ENCODE peak calls at places on chromosomes 4 and X, in five cellular contexts. I is SK-N-SH, W is K562, M is GM12878, H is HepG2. R is an unnamed sample.

GRCh38 chr4:123339507-123340380 is 56.9 kb upstream of the SPRY1 start:
- DNase-seq in H (no peak), W (no peak), I (no peak), M (no peak), R (no peak)

GRCh38 chr4:33883111-33883510 is 2361.2 kb downstream of the ARAP2 start:
- DNase-seq in W (no peak), I (no peak), M (no peak), H (no peak), R (no peak)

GRCh38 chrX:120380699-120381098 is 18.8 kb downstream of the ATP1B4 start:
- DNase-seq in H (peak; percentile 10), W (no peak), I (no peak), M (no peak), R (peak; percentile 29)

GRCh38 chr4:44522761-44523445 is 74.3 kb upstream of the KCTD8 start:
- DNase-seq in I (no peak), W (no peak), M (no peak), H (no peak), R (no peak)

GRCh38 chrX:135327299-135327698 is 18.0 kb downstream of the ETDC start:
- DNase-seq in W (no peak), I (no peak), H (no peak), M (no peak), R (no peak)

GRCh38 chrX:133415276-133416105 is at the start of gene GPC4:
- DNase-seq in M (no peak), H (no peak), I (peak; percentile 76), W (no peak), R (peak; percentile 57)

GRCh38 chrX:40651620-40652223 is 4.4 kb upstream of the CXorf38 start:
- DNase-seq in M (no peak), I (peak; percentile 48), H (peak; percentile 52), W (peak; percentile 16), R (peak; percentile 45)

GRCh38 chr4:2936773-2937145 is 26.4 kb downstream of the NOP14 start:
- DNase-seq in H (no peak), M (peak; percentile 53), W (no peak), I (no peak), R (no peak)

GRCh38 chr4:39120418-39120817 is 58.4 kb downstream of the KLHL5 start:
- DNase-seq in M (no peak), W (peak; percentile 11), H (no peak), I (no peak), R (no peak)

GRCh38 chr4:1242506-1243450 is 6.2 kb downstream of the CTBP1 start:
- DNase-seq in I (peak; percentile 14), H (no peak), M (no peak), W (no peak), R (no peak)

GRCh38 chrX:110847334-110847733 is 51.7 kb upstream of the CHRDL1 start:
- DNase-seq in W (peak; percentile 36), I (peak; percentile 54), M (peak; percentile 23), H (peak; percentile 32), R (peak; percentile 37)

GRCh38 chr4:113328514-113328913 is 279.1 kb downstream of the ANK2 start:
- DNase-seq in H (peak; percentile 15), W (peak; percentile 16), I (peak; percentile 28), M (no peak), R (no peak)

GRCh38 chrX:77527233-77528001 is 80.2 kb downstream of the FGF16 start:
- DNase-seq in H (no peak), W (peak; percentile 74), I (peak; percentile 77), M (no peak), R (no peak)

GRCh38 chr4:139660518-139661149 is 5.0 kb upstream of the MGST2 start:
- DNase-seq in I (no peak), W (no peak), H (peak; percentile 89), M (no peak), R (no peak)

GRCh38 chr4:187922274-187922673 is 73.3 kb upstream of the ZFP42 start:
- DNase-seq in W (no peak), H (no peak), I (no peak), M (no peak), R (no peak)

GRCh38 chr4:185115827-185116232 is 27.2 kb upstream of the SLC25A4 start:
- DNase-seq in W (peak; percentile 93), M (no peak), I (peak; percentile 86), H (peak; percentile 79), R (no peak)

GRCh38 chr4:118337954-118338353 is 14.8 kb downstream of the PRSS12 start:
- DNase-seq in W (no peak), H (no peak), I (no peak), M (no peak), R (no peak)

GRCh38 chr4:73236151-73236550 is 22.4 kb downstream of the ANKRD17 start:
- DNase-seq in M (no peak), H (no peak), I (no peak), W (no peak), R (no peak)

GRCh38 chrX:109855501-109855900 is 122.4 kb upstream of the ACSL4 start:
- DNase-seq in W (no peak), H (peak; percentile 63), M (no peak), I (no peak), R (no peak)

GRCh38 chrX:68832516-68833447 is 4.0 kb downstream of the EFNB1 start:
- DNase-seq in I (no peak), W (no peak), M (no peak), H (no peak), R (no peak)

GRCh38 chrX:42615161-42615563 is 162.8 kb downstream of the PPP1R2C start:
- DNase-seq in W (no peak), H (no peak), I (no peak), M (no peak), R (peak; percentile 41)

DNA sequence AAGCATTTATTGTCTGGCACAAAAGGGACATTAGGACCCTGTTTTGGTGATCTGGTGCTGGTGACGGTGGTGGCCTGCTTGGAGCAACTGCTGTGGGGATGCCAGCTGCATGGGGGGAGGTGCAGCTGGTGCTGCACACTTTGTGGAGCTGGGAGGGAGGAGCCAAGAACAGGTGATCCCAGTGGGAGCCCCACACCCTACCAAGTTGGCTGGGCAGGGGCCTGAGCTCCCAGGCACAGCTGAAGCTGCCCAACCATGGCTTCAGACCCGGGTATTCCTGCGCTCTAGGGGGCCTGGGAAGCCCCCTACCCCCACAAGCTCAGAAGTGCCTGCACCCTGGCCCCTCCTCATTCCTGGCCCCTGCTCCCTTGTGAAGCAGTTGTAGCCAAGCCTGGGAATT is 1512.5 kb downstream of the TECRL start:
- DNase-seq in H (no peak), W (no peak), I (no peak), M (no peak), R (no peak)
- TF ChIP-seq ZBTB33 in H (no peak), W (no peak), I (no peak), M (no peak), R (no peak)

GRCh38 chr4:103012594-103012993 is 6.9 kb downstream of the SLC9B1 start:
- DNase-seq in W (no peak), H (no peak), M (no peak), I (no peak), R (no peak)

GRCh38 chr4:103008875-103009729 is 10.4 kb downstream of the SLC9B1 start:
- DNase-seq in W (peak; percentile 51), M (peak; percentile 46), H (peak; percentile 72), I (peak; percentile 54), R (peak; percentile 68)

GRCh38 chr4:103012085-103012484 is 7.4 kb downstream of the SLC9B1 start:
- DNase-seq in H (no peak), I (no peak), M (no peak), W (no peak), R (no peak)

GRCh38 chr4:103010827-103011226 is 8.7 kb downstream of the SLC9B1 start:
- DNase-seq in M (no peak), W (no peak), H (no peak), I (no peak), R (no peak)

DNA sequence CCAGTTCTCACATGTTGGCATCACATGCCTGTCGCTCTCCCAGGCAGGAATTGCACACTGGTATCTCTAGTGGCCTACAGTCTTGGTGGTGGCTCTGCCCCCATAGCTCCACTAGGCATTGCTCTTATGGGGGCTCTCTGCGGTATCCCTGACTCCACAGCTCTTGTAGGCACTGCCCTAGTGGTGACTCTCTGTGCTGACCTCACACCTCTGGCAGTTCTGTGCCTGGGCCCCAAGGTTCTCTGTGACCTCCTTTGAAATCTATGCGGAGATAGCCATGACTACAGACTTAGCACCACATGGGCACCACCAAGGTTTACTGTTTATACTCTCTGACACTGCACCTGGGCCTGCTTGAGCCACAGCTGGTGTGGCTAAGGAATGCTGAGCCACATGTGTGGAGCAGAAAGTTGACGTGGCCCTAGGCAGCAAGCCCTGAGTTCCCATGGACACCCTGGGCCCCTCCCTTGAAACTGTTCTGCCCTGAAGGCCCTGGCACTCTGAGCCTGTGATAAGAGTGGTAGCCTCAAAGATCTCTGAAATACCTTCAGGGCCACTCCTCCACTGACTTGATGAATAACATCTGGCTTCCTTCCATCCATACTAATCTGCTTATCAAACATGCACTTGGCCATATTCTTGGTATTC is 8.0 kb downstream of the SLC9B1 start:
- DNase-seq in H (no peak), M (no peak), I (no peak), W (peak; percentile 17), R (no peak)
- TF ChIP-seq SIN3A in H (no peak), M (no peak), I (no peak), W (no peak), R (no peak)

GRCh38 chrX:50903387-50904027 is 7.0 kb upstream of the BMP15 start:
- DNase-seq in M (no peak), I (peak; percentile 45), H (peak; percentile 10), W (peak; percentile 37), R (peak; percentile 27)
- TF ChIP-seq MAX in M (no peak), I (no peak), H (no peak), W (no peak), R (no peak)

DNA sequence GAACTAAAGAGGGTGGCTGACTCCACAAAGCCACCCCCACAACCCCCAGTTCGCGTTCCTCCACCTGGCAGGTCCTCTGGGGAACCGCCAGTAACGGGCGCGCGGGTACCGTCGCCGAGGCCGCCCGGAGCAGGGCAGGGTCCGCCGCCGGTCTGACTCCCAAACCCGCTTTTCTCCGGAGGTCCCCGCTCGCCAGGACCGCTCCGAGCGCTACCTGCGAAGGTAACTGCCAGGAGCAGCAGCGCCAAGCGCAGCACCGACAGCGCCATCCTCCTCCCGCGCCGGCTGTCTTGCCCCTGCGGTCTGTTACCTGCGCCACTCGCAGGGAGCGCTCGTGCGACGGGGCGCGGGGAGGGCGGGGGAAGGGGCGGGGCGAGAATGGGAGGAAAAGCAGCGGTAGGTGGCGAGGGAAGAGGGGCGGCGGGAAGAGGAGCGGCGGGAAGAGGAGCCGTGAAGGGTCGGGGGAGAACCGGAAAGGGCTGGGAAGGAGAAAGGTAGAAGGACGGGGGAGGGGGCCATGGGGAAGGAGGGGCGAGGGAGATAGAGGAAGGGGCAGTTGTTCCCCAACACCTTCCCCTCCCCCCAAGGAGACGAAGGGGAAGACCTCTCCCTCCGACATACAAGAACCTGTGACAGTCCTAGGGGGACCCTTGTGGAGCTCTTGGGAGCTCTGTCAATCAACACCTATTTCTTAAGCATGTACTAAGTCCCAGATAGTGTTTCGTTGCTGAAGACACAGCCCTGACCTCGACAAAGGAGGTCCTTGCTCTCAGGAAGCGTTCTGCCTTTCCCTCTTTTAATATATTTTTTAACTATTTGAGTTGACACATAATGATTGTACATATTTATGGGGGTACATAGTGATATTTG is at the start of gene SPINK2:
- DNase-seq in M (no peak), W (peak; percentile 69), H (no peak), I (peak; percentile 88), R (peak; percentile 44)
- TF ChIP-seq ZBTB33 in M (no peak), W (no peak), H (no peak), I (no peak), R (no peak)

GRCh38 chr4:7775396-7775795 is 164.3 kb downstream of the AFAP1 start:
- DNase-seq in H (no peak), I (no peak), M (no peak), W (no peak), R (no peak)
- TF ChIP-seq SIN3A in H (no peak), I (no peak), M (no peak), W (no peak), R (no peak)

GRCh38 chr4:74671074-74671698 is 123.1 kb downstream of the BTC start:
- DNase-seq in H (peak; percentile 69), M (no peak), W (peak; percentile 61), I (peak; percentile 7), R (peak; percentile 70)
- TF ChIP-seq MAX in H (no peak), M (no peak), W (no peak), I (no peak), R (no peak)

R was measured in HCT116.